ENCODE peak calls at places on chromosomes 16 and 17, in ten cellular contexts. Z, O, T, P, Q, M, D, E, Y and H are unnamed samples.

GRCh38 chr17:59634632-59635561 is 15.2 kb downstream of the CLTC start:
- DNase-seq in Z (no peak), O (no peak), T (no peak), P (no peak), Q (no peak), M (no peak), D (no peak), E (no peak), Y (no peak), H (no peak)

GRCh38 chr17:56125830-56126819 is 27.1 kb upstream of the ANKFN1 start:
- DNase-seq in Z (no peak), O (peak; percentile 15), T (no peak), P (peak; percentile 38), Q (peak; percentile 35), M (no peak), D (no peak), E (peak; percentile 18), Y (no peak), H (no peak)

GRCh38 chr17:80594666-80595269 is 50.1 kb downstream of the RPTOR start:
- DNase-seq in Z (no peak), O (no peak), T (no peak), P (no peak), Q (no peak), M (no peak), D (no peak), E (no peak), Y (no peak), H (no peak)

GRCh38 chr17:2723505-2723996 is 12.0 kb upstream of the CLUH start:
- DNase-seq in Z (no peak), O (no peak), T (no peak), P (peak; percentile 37), Q (no peak), M (no peak), D (no peak), E (no peak), Y (no peak), H (no peak)

GRCh38 chr17:40017422-40018080 is 2.3 kb downstream of the CSF3 start:
- DNase-seq in Z (no peak), O (no peak), T (no peak), P (no peak), Q (no peak), M (no peak), D (peak; percentile 57), E (no peak), Y (no peak), H (no peak)

GRCh38 chr17:80030730-80031410 is 4.8 kb downstream of the TBC1D16 start:
- DNase-seq in Z (no peak), O (peak; percentile 95), T (no peak), P (no peak), Q (no peak), M (no peak), D (no peak), E (no peak), Y (no peak), H (no peak)

GRCh38 chr17:2436516-2436915 is 35.7 kb upstream of the MNT start:
- DNase-seq in Z (no peak), O (peak; percentile 32), T (no peak), P (no peak), Q (no peak), M (no peak), D (no peak), E (no peak), Y (no peak), H (no peak)

GRCh38 chr17:18217412-18218015 is 7.9 kb upstream of the LLGL1 start:
- DNase-seq in Z (peak; percentile 90), O (peak; percentile 81), T (peak; percentile 66), P (peak; percentile 88), Q (peak; percentile 72), M (peak; percentile 70), D (peak; percentile 80), E (peak; percentile 91), Y (peak; percentile 73), H (peak; percentile 64)

GRCh38 chr17:50918071-50918932 is 52.1 kb upstream of the TOB1 start:
- DNase-seq in Z (no peak), O (no peak), T (no peak), P (no peak), Q (no peak), M (no peak), D (no peak), E (no peak), Y (peak; percentile 44), H (no peak)

GRCh38 chr16:57571098-57571497 is 28.7 kb downstream of the ADGRG5 start:
- DNase-seq in Z (no peak), O (no peak), T (no peak), P (no peak), Q (no peak), M (no peak), D (no peak), E (no peak), Y (no peak), H (no peak)

GRCh38 chr16:76511203-76511602 is 234.0 kb downstream of the CNTNAP4 start:
- DNase-seq in Z (no peak), O (no peak), T (no peak), P (no peak), Q (peak; percentile 36), M (no peak), D (no peak), E (no peak), Y (no peak), H (no peak)

DNA sequence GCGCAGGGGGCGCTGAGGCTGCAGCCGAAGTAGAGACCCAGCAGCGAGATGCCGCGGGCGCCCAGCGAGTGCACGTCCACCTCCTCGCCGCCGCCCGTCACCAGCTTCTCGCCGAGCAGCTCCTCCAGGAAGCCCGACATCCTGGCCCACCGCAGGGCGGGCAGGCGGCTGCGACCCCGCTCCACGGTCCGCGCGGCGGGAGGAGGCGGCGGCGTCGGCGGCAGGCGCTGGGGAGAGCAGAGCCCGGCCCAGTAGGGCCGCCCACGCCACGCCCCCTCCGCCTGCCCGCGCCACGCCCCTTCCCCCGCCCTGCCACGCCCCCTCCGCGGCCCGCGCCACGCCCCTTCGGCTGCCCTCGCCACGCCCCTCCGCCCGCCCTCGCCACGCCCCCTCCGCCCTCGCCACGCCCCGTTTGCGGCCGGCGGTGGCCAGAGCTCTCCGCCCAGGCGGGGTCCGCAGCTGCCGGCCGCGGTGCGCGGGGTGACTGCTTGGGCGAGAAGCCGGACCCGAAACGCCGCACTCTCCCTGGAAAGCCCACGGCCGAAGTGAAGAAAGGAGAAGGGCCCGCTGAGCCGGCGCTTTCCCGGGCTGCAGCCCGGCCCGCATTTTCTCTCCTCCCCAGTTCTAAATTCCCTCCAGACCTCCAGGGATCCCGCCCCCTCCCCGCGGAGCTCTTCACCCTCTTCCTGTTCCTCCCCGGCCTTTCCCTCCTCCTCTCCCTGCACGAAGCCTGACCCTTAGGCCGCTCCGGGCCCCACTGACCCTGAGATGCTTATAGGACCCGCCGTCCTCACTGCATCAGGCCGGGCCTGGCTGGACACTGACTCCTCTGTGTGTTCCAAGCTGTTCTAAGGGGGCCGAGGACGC is at the start of gene NXN:
- DNase-seq in Z (peak; percentile 98), O (peak; percentile 89), T (peak; percentile 76), P (peak; percentile 97), Q (peak; percentile 84), M (peak; percentile 84), D (peak; percentile 94), E (peak; percentile 96), Y (peak; percentile 85), H (peak; percentile 93)
- TF ChIP-seq CTCF in Z (no peak), O (no peak), T (no peak), P (no peak), Q (peak; percentile 22), M (peak; percentile 12), D (peak; percentile 50), E (peak; percentile 33), Y (no peak), H (no peak)

DNA sequence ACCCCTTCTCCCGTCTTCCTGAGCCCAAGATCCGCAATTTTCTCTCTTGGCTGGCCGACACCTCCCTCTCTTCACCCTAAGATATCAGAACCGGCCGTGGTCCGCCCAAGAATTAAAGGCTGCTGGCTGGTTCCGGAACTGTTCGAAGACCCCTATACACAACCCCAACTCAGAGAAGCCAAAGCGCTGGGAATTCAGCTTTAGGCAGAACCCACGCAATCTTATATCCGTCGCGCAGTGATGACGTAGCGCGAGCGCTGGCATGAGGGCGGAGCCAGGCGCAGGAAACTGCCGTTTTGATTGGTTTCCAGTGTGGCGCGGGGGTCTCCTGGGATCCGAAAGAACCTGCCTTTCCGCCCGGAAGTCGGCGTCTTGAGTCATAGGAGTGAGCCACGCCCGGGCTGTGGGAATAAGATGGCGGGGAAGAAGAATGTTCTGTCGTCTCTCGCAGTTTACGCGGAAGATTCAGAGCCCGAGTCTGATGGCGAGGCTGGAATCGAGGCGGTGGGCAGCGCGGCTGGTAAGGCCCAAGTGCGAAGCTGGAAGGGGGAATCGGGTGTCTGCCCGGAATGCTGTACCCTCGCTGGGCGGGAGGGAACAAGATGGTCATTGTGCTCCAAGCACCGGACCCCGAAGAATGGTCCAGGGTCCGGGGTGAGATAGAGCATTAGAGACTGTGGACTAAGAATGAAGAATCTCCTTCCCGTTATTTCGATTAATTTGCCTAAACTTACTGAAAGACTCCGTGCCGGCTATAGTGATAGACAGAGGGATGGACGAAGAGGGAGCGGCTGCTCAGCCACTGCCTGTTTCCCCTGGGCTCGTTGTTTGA is at the start of the genes RECQL5 and SAP30BP:
- DNase-seq in Z (peak; percentile 94), O (peak; percentile 97), T (peak; percentile 98), P (peak; percentile 98), Q (peak; percentile 99), M (peak; percentile 98), D (peak; percentile 98), E (peak; percentile 96), Y (peak; percentile 98), H (peak; percentile 95)
- TF ChIP-seq CTCF in Z (no peak), O (no peak), T (no peak), P (no peak), Q (no peak), M (peak; percentile 37), D (no peak), E (no peak), Y (no peak), H (no peak)

GRCh38 chr16:11181889-11182279 is 74.1 kb downstream of the SOCS1 start:
- DNase-seq in Z (no peak), O (no peak), T (peak; percentile 35), P (no peak), Q (peak; percentile 72), M (no peak), D (no peak), E (no peak), Y (no peak), H (no peak)
- TF ChIP-seq CTCF in Z (no peak), O (no peak), T (no peak), P (no peak), Q (no peak), M (no peak), D (no peak), E (no peak), Y (no peak), H (no peak)

DNA sequence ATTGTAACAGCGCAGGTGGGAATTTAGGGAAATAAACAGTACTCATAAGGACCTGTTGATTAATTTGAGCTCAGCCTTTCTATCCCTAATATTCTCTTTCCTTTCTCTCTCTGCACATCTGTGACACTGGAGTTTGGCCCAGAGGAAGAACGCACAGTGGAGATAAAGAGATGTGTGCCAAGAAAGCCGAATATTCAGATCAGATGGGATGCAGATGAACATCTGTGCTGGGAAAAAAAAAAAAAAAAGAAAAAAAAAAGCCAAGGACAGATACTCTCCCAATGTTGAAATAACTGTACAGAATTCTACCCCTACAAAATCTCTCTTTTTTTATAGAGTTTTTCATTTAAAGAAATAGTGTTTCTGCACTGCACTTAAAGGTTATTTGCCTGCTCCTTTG is 485.4 kb downstream of the KCNJ2 start:
- DNase-seq in Z (no peak), O (no peak), T (no peak), P (no peak), Q (no peak), M (no peak), D (no peak), E (no peak), Y (no peak), H (no peak)
- TF ChIP-seq CTCF in Z (no peak), O (no peak), T (no peak), P (no peak), Q (no peak), M (no peak), D (no peak), E (no peak), Y (no peak), H (no peak)